ENCODE peak calls at places on chromosomes 7 and 10, in eight cellular contexts. One of them, this sample, is unnamed.

GRCh38 chr10:3126741-3127342 is 45.7 kb downstream of the PITRM1 start:
- DNase-seq in endothelial cell of umbilical vein: no peak
- DNase-seq in HCT116: no peak
- DNase-seq in HepG2: no peak
- DNase-seq in K562: no peak
- DNase-seq in GM12878: no peak
- DNase-seq in A549: no peak
- DNase-seq in H1: no peak
- DNase-seq in this sample: no peak

GRCh38 chr10:77156406-77156879 is 481.2 kb downstream of the KCNMA1 start:
- DNase-seq in A549: peak; percentile 60
- DNase-seq in HCT116: no peak
- DNase-seq in H1: no peak
- DNase-seq in GM12878: no peak
- DNase-seq in HepG2: no peak
- DNase-seq in endothelial cell of umbilical vein: peak; percentile 83
- DNase-seq in K562: no peak
- DNase-seq in this sample: peak; percentile 10

GRCh38 chr7:51456471-51457060 is 140.0 kb upstream of the COBL start:
- DNase-seq in HepG2: no peak
- DNase-seq in H1: no peak
- DNase-seq in HCT116: no peak
- DNase-seq in K562: no peak
- DNase-seq in endothelial cell of umbilical vein: no peak
- DNase-seq in GM12878: no peak
- DNase-seq in A549: no peak
- DNase-seq in this sample: no peak

GRCh38 chr10:88157981-88158465 is 294.6 kb downstream of the PTEN start:
- DNase-seq in HepG2: no peak
- DNase-seq in K562: no peak
- DNase-seq in HCT116: no peak
- DNase-seq in H1: no peak
- DNase-seq in endothelial cell of umbilical vein: peak; percentile 76
- DNase-seq in A549: peak; percentile 26
- DNase-seq in GM12878: no peak
- DNase-seq in this sample: peak; percentile 54

GRCh38 chr7:26694156-26694555 is 170.2 kb downstream of the SKAP2 start:
- DNase-seq in HepG2: no peak
- DNase-seq in K562: no peak
- DNase-seq in GM12878: no peak
- DNase-seq in H1: no peak
- DNase-seq in endothelial cell of umbilical vein: no peak
- DNase-seq in A549: no peak
- DNase-seq in HCT116: no peak
- DNase-seq in this sample: no peak

GRCh38 chr10:128863411-128863810 is 603.6 kb upstream of the MGMT start:
- DNase-seq in H1: no peak
- DNase-seq in HepG2: no peak
- DNase-seq in GM12878: no peak
- DNase-seq in A549: no peak
- DNase-seq in endothelial cell of umbilical vein: no peak
- DNase-seq in K562: no peak
- DNase-seq in HCT116: no peak
- DNase-seq in this sample: no peak

GRCh38 chr10:101136007-101136707 is 5.1 kb downstream of the TLX1 start:
- DNase-seq in endothelial cell of umbilical vein: no peak
- DNase-seq in A549: no peak
- DNase-seq in GM12878: no peak
- DNase-seq in HCT116: peak; percentile 19
- DNase-seq in HepG2: no peak
- DNase-seq in K562: peak; percentile 23
- DNase-seq in H1: no peak
- DNase-seq in this sample: peak; percentile 78

GRCh38 chr7:155818154-155818819 is 6.0 kb upstream of the SHH start:
- DNase-seq in A549: no peak
- DNase-seq in K562: no peak
- DNase-seq in endothelial cell of umbilical vein: no peak
- DNase-seq in HCT116: no peak
- DNase-seq in HepG2: no peak
- DNase-seq in H1: no peak
- DNase-seq in GM12878: no peak
- DNase-seq in this sample: no peak

GRCh38 chr7:46383605-46384004 is 462.5 kb upstream of the IGFBP3 start:
- DNase-seq in endothelial cell of umbilical vein: no peak
- DNase-seq in H1: no peak
- DNase-seq in GM12878: no peak
- DNase-seq in HCT116: no peak
- DNase-seq in A549: no peak
- DNase-seq in K562: no peak
- DNase-seq in HepG2: no peak
- DNase-seq in this sample: no peak

GRCh38 chr10:97138777-97139317 is 46.9 kb downstream of the SLIT1 start:
- DNase-seq in endothelial cell of umbilical vein: no peak
- DNase-seq in GM12878: no peak
- DNase-seq in HCT116: no peak
- DNase-seq in H1: no peak
- DNase-seq in A549: no peak
- DNase-seq in K562: no peak
- DNase-seq in HepG2: no peak
- DNase-seq in this sample: no peak

GRCh38 chr7:25762511-25763119 is 389.4 kb upstream of the NFE2L3 start:
- DNase-seq in endothelial cell of umbilical vein: no peak
- DNase-seq in K562: no peak
- DNase-seq in H1: no peak
- DNase-seq in HepG2: no peak
- DNase-seq in A549: no peak
- DNase-seq in GM12878: no peak
- DNase-seq in HCT116: no peak
- DNase-seq in this sample: no peak

GRCh38 chr7:44796034-44796503 is 412 bp upstream of the PPIA start:
- DNase-seq in A549: no peak
- DNase-seq in HCT116: peak; percentile 16
- DNase-seq in HepG2: peak; percentile 53
- DNase-seq in K562: no peak
- DNase-seq in GM12878: no peak
- DNase-seq in H1: no peak
- DNase-seq in endothelial cell of umbilical vein: no peak
- DNase-seq in this sample: no peak
- TF ChIP-seq POLR2A in A549: peak; percentile 67
- TF ChIP-seq POLR2A in HCT116: no peak
- TF ChIP-seq POLR2A in HepG2: no peak
- TF ChIP-seq POLR2A in K562: no peak
- TF ChIP-seq POLR2A in GM12878: no peak
- TF ChIP-seq POLR2A in H1: no peak
- TF ChIP-seq POLR2A in endothelial cell of umbilical vein: no peak
- TF ChIP-seq POLR2A in this sample: no peak

DNA sequence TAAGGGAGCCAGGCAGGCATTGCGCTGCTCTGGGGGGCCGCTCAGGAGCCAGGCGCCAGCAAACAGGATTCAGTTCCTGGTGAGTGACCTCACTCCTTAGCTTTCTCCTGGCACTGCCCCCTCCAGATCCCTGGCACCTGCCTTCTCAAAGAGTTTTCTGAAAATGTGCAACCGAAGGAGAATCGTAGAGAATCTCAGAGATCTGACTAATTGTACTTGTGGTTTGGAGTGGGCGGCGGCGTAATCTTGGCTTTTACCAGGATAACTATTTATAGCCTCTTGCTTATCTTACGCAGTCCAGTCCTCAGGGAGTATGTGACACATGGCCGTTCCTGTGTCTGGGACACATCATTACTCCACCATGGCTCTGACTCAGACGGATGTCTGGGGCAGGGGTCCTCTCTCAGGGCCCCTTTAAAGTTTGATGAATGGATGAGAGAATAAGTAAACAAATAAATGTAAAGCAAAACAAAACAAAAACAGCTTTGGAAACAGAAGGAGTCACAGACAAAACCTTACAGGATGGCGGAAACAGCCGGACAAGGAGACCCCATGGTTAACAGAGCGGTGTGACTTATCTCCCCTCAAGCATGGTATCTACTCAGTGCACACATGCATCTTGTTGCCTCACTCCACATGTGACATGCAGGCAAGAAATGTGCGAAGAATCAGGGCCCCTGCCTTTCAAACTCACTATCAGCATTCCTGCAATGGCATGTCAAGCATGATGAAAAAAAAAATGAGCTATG is 99.7 kb downstream of the TNS3 start:
- DNase-seq in H1: no peak
- DNase-seq in endothelial cell of umbilical vein: peak; percentile 83
- DNase-seq in K562: peak; percentile 69
- DNase-seq in GM12878: no peak
- DNase-seq in A549: no peak
- DNase-seq in HCT116: no peak
- DNase-seq in HepG2: no peak
- DNase-seq in this sample: peak; percentile 93
- TF ChIP-seq MAX in H1: no peak
- TF ChIP-seq MAX in endothelial cell of umbilical vein: peak; percentile 53
- TF ChIP-seq MAX in K562: no peak
- TF ChIP-seq MAX in GM12878: no peak
- TF ChIP-seq MAX in A549: peak; percentile 15
- TF ChIP-seq MAX in HCT116: peak; percentile 67
- TF ChIP-seq MAX in HepG2: no peak
- TF ChIP-seq MAX in this sample: no peak

GRCh38 chr7:126924477-126924876 is 328.3 kb downstream of the GRM8 start:
- DNase-seq in A549: no peak
- DNase-seq in HCT116: no peak
- DNase-seq in H1: no peak
- DNase-seq in K562: no peak
- DNase-seq in endothelial cell of umbilical vein: no peak
- DNase-seq in GM12878: no peak
- DNase-seq in HepG2: no peak
- DNase-seq in this sample: no peak
- TF ChIP-seq CTCF in A549: no peak
- TF ChIP-seq CTCF in HCT116: no peak
- TF ChIP-seq CTCF in H1: no peak
- TF ChIP-seq CTCF in K562: no peak
- TF ChIP-seq CTCF in endothelial cell of umbilical vein: no peak
- TF ChIP-seq CTCF in GM12878: no peak
- TF ChIP-seq CTCF in HepG2: no peak
- TF ChIP-seq CTCF in this sample: no peak

GRCh38 chr7:33958126-33958525 is 52.8 kb downstream of the BMPER start:
- DNase-seq in H1: no peak
- DNase-seq in K562: no peak
- DNase-seq in A549: no peak
- DNase-seq in endothelial cell of umbilical vein: no peak
- DNase-seq in GM12878: no peak
- DNase-seq in HepG2: no peak
- DNase-seq in HCT116: no peak
- DNase-seq in this sample: no peak

GRCh38 chr7:33950047-33950714 is 44.8 kb downstream of the BMPER start:
- DNase-seq in GM12878: no peak
- DNase-seq in H1: no peak
- DNase-seq in A549: no peak
- DNase-seq in endothelial cell of umbilical vein: no peak
- DNase-seq in K562: no peak
- DNase-seq in HepG2: no peak
- DNase-seq in HCT116: no peak
- DNase-seq in this sample: no peak

GRCh38 chr7:33952824-33953223 is 47.5 kb downstream of the BMPER start:
- DNase-seq in endothelial cell of umbilical vein: no peak
- DNase-seq in A549: no peak
- DNase-seq in HepG2: no peak
- DNase-seq in H1: no peak
- DNase-seq in K562: no peak
- DNase-seq in HCT116: no peak
- DNase-seq in GM12878: no peak
- DNase-seq in this sample: no peak
- TF ChIP-seq POLR2A in endothelial cell of umbilical vein: no peak
- TF ChIP-seq POLR2A in A549: no peak
- TF ChIP-seq POLR2A in HepG2: no peak
- TF ChIP-seq POLR2A in H1: no peak
- TF ChIP-seq POLR2A in K562: no peak
- TF ChIP-seq POLR2A in HCT116: no peak
- TF ChIP-seq POLR2A in GM12878: no peak
- TF ChIP-seq POLR2A in this sample: no peak

GRCh38 chr7:140342732-140343514 is 55.4 kb downstream of the SLC37A3 start:
- DNase-seq in K562: peak; percentile 69
- DNase-seq in GM12878: no peak
- DNase-seq in HCT116: peak; percentile 8
- DNase-seq in endothelial cell of umbilical vein: peak; percentile 31
- DNase-seq in A549: peak; percentile 42
- DNase-seq in H1: peak; percentile 57
- DNase-seq in HepG2: peak; percentile 29
- DNase-seq in this sample: peak; percentile 92
- TF ChIP-seq MAX in K562: no peak
- TF ChIP-seq MAX in GM12878: no peak
- TF ChIP-seq MAX in HCT116: no peak
- TF ChIP-seq MAX in endothelial cell of umbilical vein: no peak
- TF ChIP-seq MAX in A549: no peak
- TF ChIP-seq MAX in H1: no peak
- TF ChIP-seq MAX in HepG2: no peak
- TF ChIP-seq MAX in this sample: no peak

DNA sequence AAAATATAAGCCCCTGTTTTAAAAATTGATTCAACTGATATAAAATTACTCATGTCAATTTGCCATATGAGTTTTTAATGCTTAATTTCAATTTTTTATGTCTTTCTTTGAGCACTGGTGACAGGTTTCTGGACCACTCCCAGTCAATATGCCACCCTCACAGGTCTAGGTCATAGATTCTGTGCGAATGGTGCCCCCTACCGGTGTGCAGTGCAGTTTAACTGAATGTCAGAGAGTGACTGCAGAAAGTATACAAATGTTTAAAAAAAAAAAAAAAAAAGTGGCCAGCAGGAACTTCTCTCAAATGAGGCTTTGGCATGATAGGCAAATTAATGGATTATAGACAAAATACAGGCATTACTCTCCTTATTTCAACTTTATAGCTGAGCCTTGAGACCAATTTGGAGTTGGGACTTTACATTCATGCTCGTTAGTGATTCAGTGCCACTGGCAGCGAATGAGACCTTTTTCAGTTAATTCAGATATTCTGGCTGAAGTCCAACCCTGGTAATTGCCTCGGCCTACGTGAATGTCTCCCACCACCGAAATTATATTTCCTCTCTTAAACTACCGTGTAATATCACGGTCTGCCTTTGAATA is 427.6 kb downstream of the PHTF2 start:
- DNase-seq in HCT116: peak; percentile 22
- DNase-seq in K562: peak; percentile 64
- DNase-seq in A549: peak; percentile 40
- DNase-seq in endothelial cell of umbilical vein: peak; percentile 25
- DNase-seq in GM12878: no peak
- DNase-seq in HepG2: peak; percentile 16
- DNase-seq in H1: peak; percentile 85
- DNase-seq in this sample: peak; percentile 61
- TF ChIP-seq CTCF in HCT116: peak; percentile 44
- TF ChIP-seq CTCF in K562: peak; percentile 55
- TF ChIP-seq CTCF in A549: peak; percentile 44
- TF ChIP-seq CTCF in endothelial cell of umbilical vein: peak; percentile 23
- TF ChIP-seq CTCF in GM12878: peak; percentile 44
- TF ChIP-seq CTCF in HepG2: peak; percentile 69
- TF ChIP-seq CTCF in H1: peak; percentile 64
- TF ChIP-seq CTCF in this sample: peak; percentile 62

This sample was measured in NB4.